ENCODE peak calls at places on chromosomes 11 and 22, in six cellular contexts. B is hepatocyte, J is cardiac fibroblast, V is Panc1, P is fibroblast of the aortic adventitia, O is spleen. C is an unnamed sample.

GRCh38 chr11:105937738-105938137 is 84.3 kb downstream of the MSANTD4 start:
- DNase-seq in O (no peak), V (no peak), B (peak), J (peak), P (no peak), C (peak)

GRCh38 chr11:61429346-61429690 is 457 bp downstream of the CPSF7 start:
- DNase-seq in O (peak), B (peak), J (peak), V (no peak), P (peak), C (peak)

GRCh38 chr11:103327721-103328120 is 218.5 kb downstream of the DYNC2H1 start:
- DNase-seq in P (peak), J (peak), B (no peak), V (no peak), O (no peak), C (no peak)

GRCh38 chr11:61337706-61338268 is 4.8 kb downstream of the TKFC start:
- DNase-seq in V (no peak), J (no peak), P (no peak), B (no peak), O (no peak), C (no peak)

GRCh38 chr11:130775306-130776043 is 140.8 kb downstream of the SNX19 start:
- DNase-seq in O (no peak), V (no peak), B (peak), P (peak), J (peak), C (peak)

GRCh38 chr11:68989936-68990606 is 9.3 kb upstream of the MRGPRD start:
- DNase-seq in B (no peak), P (no peak), O (peak), J (no peak), V (no peak), C (no peak)

GRCh38 chr22:27212617-27213177 is 555.3 kb downstream of the MIAT start:
- DNase-seq in P (peak), O (no peak), V (no peak), B (peak), J (peak), C (peak)

GRCh38 chr11:112470355-112470754 is 209.7 kb upstream of the PLET1 start:
- DNase-seq in V (no peak), P (no peak), B (no peak), J (no peak), O (no peak), C (no peak)

GRCh38 chr11:74466916-74467885 is at the start of gene KCNE3:
- DNase-seq in J (peak), B (peak), O (peak), V (no peak), P (peak), C (peak)

GRCh38 chr22:37782340-37783168 is 25.2 kb upstream of the GCAT start:
- DNase-seq in V (no peak), J (no peak), B (no peak), P (no peak), O (no peak), C (peak)

GRCh38 chr11:64415286-64415685 is 56.3 kb downstream of the RPS6KA4 start:
- DNase-seq in B (no peak), V (no peak), P (no peak), O (no peak), J (no peak), C (no peak)

GRCh38 chr11:61280883-61281580 is 14.1 kb downstream of the VWCE start:
- DNase-seq in P (no peak), O (no peak), V (no peak), J (no peak), B (no peak), C (no peak)

GRCh38 chr22:37054078-37054440 is 2.5 kb downstream of the KCTD17 start:
- DNase-seq in B (no peak), J (no peak), O (no peak), V (no peak), P (no peak), C (no peak)

GRCh38 chr11:12798609-12799011 is 124.4 kb downstream of the TEAD1 start:
- DNase-seq in O (no peak), J (no peak), B (no peak), V (no peak), P (no peak), C (no peak)

GRCh38 chr22:23236026-23236425 is 55.7 kb downstream of the BCR start:
- DNase-seq in J (no peak), P (no peak), B (no peak), O (no peak), V (no peak), C (no peak)

GRCh38 chr11:132422725-132423124 is 1052.3 kb downstream of the NTM start:
- DNase-seq in J (no peak), V (no peak), B (no peak), P (no peak), O (no peak), C (no peak)

GRCh38 chr11:3907590-3907989 is 52.1 kb downstream of the STIM1 start:
- DNase-seq in O (no peak), P (no peak), B (no peak), V (no peak), J (no peak), C (no peak)

GRCh38 chr22:43273902-43274484 is 69.2 kb downstream of the SCUBE1 start:
- DNase-seq in B (peak), P (peak), O (no peak), J (peak), V (no peak), C (peak)

GRCh38 chr11:44988111-44988510 is 37.4 kb upstream of the TP53I11 start:
- DNase-seq in O (no peak), P (no peak), J (no peak), B (no peak), V (no peak), C (no peak)

GRCh38 chr11:128776434-128777284 is 82.8 kb downstream of the FLI1 start:
- DNase-seq in O (no peak), J (peak), B (peak), V (no peak), P (peak), C (peak)
- TF ChIP-seq CTCF in O (no peak), J (peak), B (peak), V (peak), P (peak), C (peak)

GRCh38 chr22:25038771-25039170 is 86.3 kb downstream of the KIAA1671 start:
- DNase-seq in P (no peak), B (no peak), J (no peak), O (no peak), V (no peak), C (no peak)
- H3K4me3 ChIP-seq in P (no peak), B (no peak), J (no peak), O (no peak), V (no peak), C (no peak)

GRCh38 chr22:32794449-32795213 is 6.9 kb upstream of the TIMP3 start:
- DNase-seq in B (no peak), O (no peak), J (no peak), V (no peak), P (peak), C (peak)
- TF ChIP-seq CTCF in B (no peak), O (no peak), J (no peak), V (no peak), P (peak), C (peak)

GRCh38 chr11:47354913-47355282 is 2.4 kb upstream of the MYBPC3 start:
- DNase-seq in B (no peak), J (peak), V (no peak), O (peak), P (no peak), C (no peak)

GRCh38 chr11:47356129-47356997 is 3.9 kb upstream of the MYBPC3 start:
- DNase-seq in V (no peak), P (no peak), B (no peak), J (no peak), O (no peak), C (no peak)

GRCh38 chr11:47353978-47354774 is 1.7 kb upstream of the MYBPC3 start:
- DNase-seq in B (no peak), O (no peak), J (no peak), V (no peak), P (no peak), C (no peak)

GRCh38 chr11:47356998-47357329 is 4.5 kb upstream of the MYBPC3 start:
- DNase-seq in B (no peak), V (no peak), J (no peak), P (no peak), O (no peak), C (no peak)

GRCh38 chr11:47355283-47356128 is 3.0 kb upstream of the MYBPC3 start:
- DNase-seq in V (peak), B (peak), P (peak), O (peak), J (peak), C (peak)
- H3K4me3 ChIP-seq in V (peak), B (peak), P (peak), O (no peak), J (peak), C (peak)

GRCh38 chr11:134901536-134901935 is 489.5 kb upstream of the B3GAT1 start:
- DNase-seq in O (no peak), P (no peak), J (no peak), B (no peak), V (no peak), C (no peak)
- TF ChIP-seq CTCF in O (no peak), P (no peak), J (no peak), B (no peak), V (no peak), C (no peak)

DNA sequence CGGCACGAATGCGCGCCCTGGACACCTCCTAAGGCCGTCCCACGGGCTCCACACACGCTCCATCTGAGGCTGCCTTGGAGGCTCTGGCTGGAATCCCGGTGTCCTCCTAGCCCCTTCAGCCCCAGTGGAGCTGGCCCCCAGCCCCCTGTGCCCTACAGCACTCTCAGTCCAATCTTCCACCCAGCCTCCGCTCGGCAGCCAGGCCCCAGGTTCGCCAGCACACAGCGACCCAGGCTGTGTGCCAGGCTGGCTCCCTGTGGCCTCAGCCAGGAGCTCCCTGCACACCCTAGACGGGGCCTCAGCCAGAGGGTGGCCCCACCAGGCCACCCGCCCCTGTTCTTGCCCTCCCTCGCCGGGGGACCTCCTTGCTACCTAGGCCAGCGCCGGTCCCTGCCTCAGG is 18.6 kb downstream of the MOB2 start:
- DNase-seq in B (no peak), J (no peak), O (no peak), V (no peak), P (no peak), C (no peak)
- H3K4me3 ChIP-seq in B (no peak), J (no peak), O (no peak), V (no peak), P (no peak), C (no peak)